ENCODE peak calls at places on chromosomes 7 and 10, in four cellular contexts. One of them, this sample, is unnamed. For H3K4me1, the result is how much of the 10 kb centered on the place peaks cover.

GRCh38 chr10:82942572-82943091 is 1067.6 kb downstream of the NRG3 start:
- DNase-seq in body of pancreas: peak
- DNase-seq in transverse colon: no peak
- DNase-seq in A549: no peak
- DNase-seq in this sample: peak

GRCh38 chr10:71156436-71156835 is 55.9 kb upstream of the UNC5B start:
- DNase-seq in body of pancreas: no peak
- DNase-seq in transverse colon: no peak
- DNase-seq in A549: no peak
- DNase-seq in this sample: no peak

GRCh38 chr10:60718891-60719290 is 59.4 kb upstream of the CDK1 start:
- DNase-seq in body of pancreas: no peak
- DNase-seq in transverse colon: no peak
- DNase-seq in A549: no peak
- DNase-seq in this sample: no peak

GRCh38 chr7:106731207-106731606 is 70.2 kb upstream of the CCDC71L start:
- DNase-seq in body of pancreas: no peak
- DNase-seq in transverse colon: no peak
- DNase-seq in A549: no peak
- DNase-seq in this sample: no peak

GRCh38 chr7:1511829-1512422 is 7.7 kb upstream of the INTS1 start:
- DNase-seq in body of pancreas: no peak
- DNase-seq in transverse colon: no peak
- DNase-seq in A549: no peak
- DNase-seq in this sample: no peak

GRCh38 chr7:45710271-45711160 is 136.3 kb downstream of the ADCY1 start:
- DNase-seq in body of pancreas: no peak
- DNase-seq in transverse colon: no peak
- DNase-seq in A549: no peak
- DNase-seq in this sample: no peak

GRCh38 chr7:132276986-132277716 is 299.1 kb downstream of the PLXNA4 start:
- DNase-seq in body of pancreas: no peak
- DNase-seq in transverse colon: no peak
- DNase-seq in A549: peak
- DNase-seq in this sample: no peak

GRCh38 chr7:105678811-105679495 is 97.7 kb upstream of the EFCAB10 start:
- DNase-seq in body of pancreas: peak
- DNase-seq in transverse colon: peak
- DNase-seq in A549: no peak
- DNase-seq in this sample: peak

GRCh38 chr7:78002715-78003114 is 204.1 kb downstream of the PHTF2 start:
- DNase-seq in body of pancreas: no peak
- DNase-seq in transverse colon: no peak
- DNase-seq in A549: no peak
- DNase-seq in this sample: no peak

GRCh38 chr7:30285531-30286284 is 1.3 kb downstream of the ZNRF2 start:
- DNase-seq in body of pancreas: peak
- DNase-seq in transverse colon: peak
- DNase-seq in A549: peak
- DNase-seq in this sample: peak

GRCh38 chr7:83857691-83858090 is 208.8 kb upstream of the SEMA3E start:
- DNase-seq in body of pancreas: no peak
- DNase-seq in transverse colon: no peak
- DNase-seq in A549: no peak
- DNase-seq in this sample: no peak

GRCh38 chr7:24152356-24152755 is 131.6 kb upstream of the NPY start:
- DNase-seq in body of pancreas: no peak
- DNase-seq in transverse colon: peak
- DNase-seq in A549: no peak
- DNase-seq in this sample: no peak

GRCh38 chr7:155206286-155207020 is 91.2 kb upstream of the INSIG1 start:
- DNase-seq in body of pancreas: no peak
- DNase-seq in transverse colon: peak
- DNase-seq in A549: no peak
- DNase-seq in this sample: peak

GRCh38 chr7:81138850-81139249 is 220.0 kb upstream of the SEMA3C start:
- DNase-seq in body of pancreas: no peak
- DNase-seq in transverse colon: no peak
- DNase-seq in A549: no peak
- DNase-seq in this sample: no peak

GRCh38 chr7:90474284-90475210 is 5.1 kb downstream of the PTTG1IP2 start:
- DNase-seq in body of pancreas: no peak
- DNase-seq in transverse colon: no peak
- DNase-seq in A549: no peak
- DNase-seq in this sample: no peak

GRCh38 chr7:51139796-51140195 is 176.8 kb downstream of the COBL start:
- DNase-seq in body of pancreas: peak
- DNase-seq in transverse colon: no peak
- DNase-seq in A549: no peak
- DNase-seq in this sample: no peak

GRCh38 chr7:142461437-142461836 is 203.6 kb upstream of the PRSS58 start:
- DNase-seq in body of pancreas: no peak
- DNase-seq in transverse colon: no peak
- DNase-seq in A549: no peak
- DNase-seq in this sample: no peak

GRCh38 chr7:131238260-131238940 is 89.3 kb upstream of the MKLN1 start:
- DNase-seq in body of pancreas: no peak
- DNase-seq in transverse colon: no peak
- DNase-seq in A549: peak
- DNase-seq in this sample: no peak

GRCh38 chr10:14574291-14574690 is 200.4 kb downstream of the FAM107B start:
- DNase-seq in body of pancreas: no peak
- DNase-seq in transverse colon: no peak
- DNase-seq in A549: no peak
- DNase-seq in this sample: no peak

GRCh38 chr7:137983308-137984008 is 18.4 kb downstream of the CREB3L2 start:
- DNase-seq in body of pancreas: no peak
- DNase-seq in transverse colon: no peak
- DNase-seq in A549: no peak
- DNase-seq in this sample: no peak

GRCh38 chr7:64875258-64875657 is 27.8 kb upstream of the ZNF273 start:
- DNase-seq in body of pancreas: no peak
- DNase-seq in transverse colon: no peak
- DNase-seq in A549: no peak
- DNase-seq in this sample: no peak

GRCh38 chr10:100115011-100115770 is 33.5 kb upstream of the CPN1 start:
- DNase-seq in body of pancreas: no peak
- DNase-seq in transverse colon: no peak
- DNase-seq in A549: no peak
- DNase-seq in this sample: no peak

GRCh38 chr10:32073676-32074075 is 17.5 kb upstream of the KIF5B start:
- DNase-seq in body of pancreas: no peak
- DNase-seq in transverse colon: no peak
- DNase-seq in A549: no peak
- DNase-seq in this sample: no peak

GRCh38 chr7:108345710-108346336 is 110.4 kb downstream of the NRCAM start:
- DNase-seq in body of pancreas: no peak
- DNase-seq in transverse colon: no peak
- DNase-seq in A549: no peak
- DNase-seq in this sample: no peak

GRCh38 chr7:121555558-121555957 is 159.4 kb upstream of the FAM3C start:
- DNase-seq in body of pancreas: no peak
- DNase-seq in transverse colon: no peak
- DNase-seq in A549: no peak
- DNase-seq in this sample: no peak

GRCh38 chr10:69866688-69867461 is 65.2 kb downstream of the COL13A1 start:
- DNase-seq in body of pancreas: no peak
- DNase-seq in transverse colon: peak
- DNase-seq in A549: no peak
- DNase-seq in this sample: peak

GRCh38 chr10:84743483-84743882 is 415.1 kb downstream of the CCSER2 start:
- DNase-seq in body of pancreas: no peak
- DNase-seq in transverse colon: no peak
- DNase-seq in A549: peak
- DNase-seq in this sample: no peak

GRCh38 chr10:21702633-21703111 is 168.6 kb downstream of the MLLT10 start:
- DNase-seq in body of pancreas: no peak
- DNase-seq in transverse colon: no peak
- DNase-seq in A549: no peak
- DNase-seq in this sample: no peak

DNA sequence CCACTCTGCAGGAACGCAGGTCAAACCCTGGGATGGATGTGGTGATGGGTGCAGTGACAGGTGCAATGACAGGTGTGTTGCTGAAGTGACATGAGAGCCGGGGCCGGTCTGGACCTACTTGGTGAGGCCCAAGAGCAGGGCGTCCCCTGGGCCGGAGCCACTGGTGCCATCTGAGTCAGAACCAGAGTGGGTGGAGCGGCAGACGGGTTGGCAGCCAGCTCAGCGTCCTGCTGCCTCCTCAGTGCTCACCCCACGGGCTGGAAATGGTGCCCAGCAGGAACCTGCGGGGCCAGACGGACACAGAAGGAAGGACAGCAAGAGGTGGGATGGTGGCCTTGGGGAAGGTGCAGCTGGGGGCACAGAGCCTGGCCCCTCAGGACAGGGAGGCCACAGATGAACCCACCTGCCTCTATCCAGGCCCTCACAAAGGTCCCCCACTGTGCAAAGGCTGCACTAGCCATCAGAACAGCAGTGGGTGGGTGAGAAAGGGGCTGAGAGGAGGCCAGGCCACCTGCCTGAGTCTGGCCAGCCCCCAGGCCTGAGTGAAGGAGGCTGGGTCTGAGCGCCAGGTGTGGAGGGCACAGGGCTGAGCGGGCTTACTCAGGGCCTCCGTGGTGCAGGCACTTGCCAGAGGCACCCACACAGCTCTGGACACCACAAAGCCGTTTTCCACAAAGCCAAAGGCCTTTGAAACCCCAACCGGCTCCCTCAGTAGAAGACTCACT is 129.0 kb upstream of the PPP2R2D start:
- DNase-seq in body of pancreas: no peak
- DNase-seq in transverse colon: no peak
- DNase-seq in A549: no peak
- DNase-seq in this sample: no peak
- TF ChIP-seq POLR2A in body of pancreas: no peak
- TF ChIP-seq POLR2A in transverse colon: no peak
- TF ChIP-seq POLR2A in A549: no peak
- TF ChIP-seq POLR2A in this sample: no peak

GRCh38 chr10:133049639-133050038 is 38.1 kb upstream of the ADGRA1 start:
- DNase-seq in body of pancreas: no peak
- DNase-seq in transverse colon: no peak
- DNase-seq in A549: no peak
- DNase-seq in this sample: no peak

GRCh38 chr10:133050376-133050775 is 37.3 kb upstream of the ADGRA1 start:
- DNase-seq in body of pancreas: no peak
- DNase-seq in transverse colon: no peak
- DNase-seq in A549: no peak
- DNase-seq in this sample: no peak

GRCh38 chr10:133048926-133049325 is 38.8 kb upstream of the ADGRA1 start:
- DNase-seq in body of pancreas: no peak
- DNase-seq in transverse colon: no peak
- DNase-seq in A549: no peak
- DNase-seq in this sample: no peak

GRCh38 chr10:133048306-133048705 is 39.4 kb upstream of the ADGRA1 start:
- DNase-seq in body of pancreas: no peak
- DNase-seq in transverse colon: no peak
- DNase-seq in A549: no peak
- DNase-seq in this sample: no peak

DNA sequence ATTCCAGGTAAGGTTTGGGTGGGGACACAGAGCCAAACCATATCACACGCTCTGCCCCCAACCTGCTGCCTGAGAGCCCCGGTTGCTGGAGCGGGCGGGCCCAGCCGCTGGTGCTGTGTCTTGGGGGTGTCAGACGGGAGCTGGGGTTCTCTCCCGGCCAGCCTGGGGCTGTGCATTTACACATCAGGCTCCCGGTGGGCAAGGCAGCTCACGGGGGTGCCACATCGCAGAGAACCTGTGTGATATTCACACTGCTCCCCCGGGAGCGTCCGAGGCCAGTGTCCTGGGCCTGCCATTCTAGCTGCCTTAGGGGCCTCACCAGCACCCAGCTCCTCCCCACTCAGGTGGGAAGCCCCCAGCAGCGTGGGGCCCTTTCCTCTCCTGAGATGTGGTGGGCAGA is 35.6 kb upstream of the ADGRA1 start:
- DNase-seq in body of pancreas: no peak
- DNase-seq in transverse colon: no peak
- DNase-seq in A549: no peak
- DNase-seq in this sample: no peak
- H3K4me1 ChIP-seq in body of pancreas: under half
- H3K4me1 ChIP-seq in transverse colon: under half
- H3K4me1 ChIP-seq in A549: under half
- H3K4me1 ChIP-seq in this sample: under half

GRCh38 chr10:4345842-4346241 is 480.2 kb upstream of the AKR1E2 start:
- DNase-seq in body of pancreas: no peak
- DNase-seq in transverse colon: no peak
- DNase-seq in A549: no peak
- DNase-seq in this sample: no peak

GRCh38 chr10:4343798-4344370 is 482.1 kb upstream of the AKR1E2 start:
- DNase-seq in body of pancreas: no peak
- DNase-seq in transverse colon: no peak
- DNase-seq in A549: no peak
- DNase-seq in this sample: no peak

GRCh38 chr10:4346257-4346656 is 479.8 kb upstream of the AKR1E2 start:
- DNase-seq in body of pancreas: no peak
- DNase-seq in transverse colon: no peak
- DNase-seq in A549: no peak
- DNase-seq in this sample: no peak

GRCh38 chr10:4343091-4343490 is 482.9 kb upstream of the AKR1E2 start:
- DNase-seq in body of pancreas: no peak
- DNase-seq in transverse colon: no peak
- DNase-seq in A549: no peak
- DNase-seq in this sample: no peak

GRCh38 chr10:4344544-4344994 is 481.4 kb upstream of the AKR1E2 start:
- DNase-seq in body of pancreas: no peak
- DNase-seq in transverse colon: peak
- DNase-seq in A549: peak
- DNase-seq in this sample: peak
- TF ChIP-seq CTCF in body of pancreas: no peak
- TF ChIP-seq CTCF in transverse colon: no peak
- TF ChIP-seq CTCF in A549: no peak
- TF ChIP-seq CTCF in this sample: no peak

GRCh38 chr7:5423844-5424688 is 432 bp upstream of the TNRC18 start:
- DNase-seq in body of pancreas: peak
- DNase-seq in transverse colon: peak
- DNase-seq in A549: peak
- DNase-seq in this sample: peak
- TF ChIP-seq POLR2A in body of pancreas: no peak
- TF ChIP-seq POLR2A in transverse colon: peak
- TF ChIP-seq POLR2A in A549: no peak
- TF ChIP-seq POLR2A in this sample: peak

This sample was measured in uterus.